ENCODE peak calls at places on chromosomes 1 and 21, in five cellular contexts. A, F, D, X and T are unnamed samples.

GRCh38 chr1:79232831-79233230 is 226.3 kb upstream of the ADGRL4 start:
- DNase-seq in F (no peak), A (no peak), X (no peak), D (no peak), T (no peak)

GRCh38 chr1:111515291-111516007 is 12.0 kb upstream of the ADORA3 start:
- DNase-seq in D (peak), A (no peak), X (no peak), F (peak), T (no peak)

GRCh38 chr1:180633092-180634045 is 1.5 kb downstream of the XPR1 start:
- DNase-seq in F (no peak), D (peak), X (no peak), A (no peak), T (no peak)

GRCh38 chr1:10271090-10271489 is 60.7 kb downstream of the KIF1B start:
- DNase-seq in F (no peak), D (no peak), X (no peak), A (no peak), T (no peak)

GRCh38 chr1:25011966-25012625 is 82.0 kb upstream of the RUNX3 start:
- DNase-seq in A (no peak), X (no peak), D (no peak), F (no peak), T (no peak)

GRCh38 chr1:244801246-244801645 is 34.2 kb upstream of the COX20 start:
- DNase-seq in F (no peak), A (peak), D (peak), X (no peak), T (no peak)

GRCh38 chr1:25073640-25074270 is 143.7 kb upstream of the RUNX3 start:
- DNase-seq in F (no peak), A (no peak), X (no peak), D (no peak), T (no peak)

GRCh38 chr1:154578058-154578418 is 10.5 kb downstream of the CHRNB2 start:
- DNase-seq in D (no peak), X (no peak), A (no peak), F (no peak), T (no peak)

GRCh38 chr1:156669794-156670193 is 7.4 kb downstream of the NES start:
- DNase-seq in X (no peak), D (no peak), A (no peak), F (no peak), T (no peak)
- H4K91ac ChIP-seq in X (no peak), D (no peak), A (no peak), F (no peak), T (no peak)

GRCh38 chr1:169944621-169945020 is 50.9 kb upstream of the SCYL3 start:
- DNase-seq in D (no peak), A (no peak), F (no peak), X (no peak), T (no peak)

GRCh38 chr1:169945171-169945570 is 51.5 kb upstream of the SCYL3 start:
- DNase-seq in X (no peak), A (no peak), D (no peak), F (no peak), T (no peak)

GRCh38 chr1:169941982-169942830 is 48.5 kb upstream of the SCYL3 start:
- DNase-seq in X (no peak), D (peak), F (no peak), A (peak), T (no peak)

GRCh38 chr1:169949139-169949538 is 55.4 kb upstream of the SCYL3 start:
- DNase-seq in F (no peak), X (no peak), A (peak), D (peak), T (no peak)

DNA sequence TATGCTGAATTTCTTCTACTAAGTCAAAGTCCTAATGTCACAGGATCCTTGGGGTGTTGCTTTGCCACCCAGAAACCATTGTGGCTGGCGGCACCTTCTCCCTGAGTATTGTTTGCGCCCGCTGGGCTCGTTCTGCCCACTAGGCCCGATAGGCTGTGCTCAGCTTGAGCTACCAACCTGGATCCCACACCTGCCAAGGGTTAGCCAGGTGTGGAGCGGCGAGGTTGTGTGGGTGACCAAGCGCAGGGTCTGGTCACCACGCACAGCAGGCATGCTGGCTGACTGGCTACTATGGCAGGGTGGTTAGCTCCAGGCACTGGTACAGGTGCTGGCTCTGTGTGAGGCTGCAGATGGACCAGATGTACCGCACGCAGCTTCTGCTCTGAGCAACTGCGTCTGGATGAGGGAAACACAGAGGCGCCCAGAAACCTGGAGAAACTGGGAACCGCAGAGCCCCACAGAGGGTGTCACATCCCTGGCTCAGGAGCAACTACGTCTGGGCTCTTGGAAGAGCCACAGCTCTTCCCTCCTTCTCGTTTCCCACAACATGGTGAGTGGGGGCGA is 50.3 kb upstream of the SCYL3 start:
- DNase-seq in D (no peak), A (no peak), F (no peak), X (no peak), T (no peak)
- H4K91ac ChIP-seq in D (no peak), A (peak), F (no peak), X (no peak), T (no peak)

DNA sequence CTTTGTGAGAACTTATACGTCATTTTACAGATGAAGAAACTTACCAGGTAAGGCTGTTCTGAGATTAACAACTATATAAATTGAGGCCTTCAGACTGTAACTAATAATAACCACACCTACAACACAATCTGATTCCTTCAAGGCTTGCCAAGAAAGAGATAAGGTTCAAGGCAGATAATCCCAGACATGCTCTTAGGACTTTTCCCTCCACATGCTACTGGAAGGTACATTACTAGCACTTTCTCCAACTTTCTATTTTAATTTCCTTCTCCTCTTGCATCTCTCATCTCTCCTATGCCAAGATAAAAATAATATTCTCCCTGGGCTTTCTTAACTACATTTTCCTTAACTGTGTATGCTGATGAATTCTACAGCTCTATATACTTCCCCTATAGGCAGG is 18.9 kb upstream of the NRAS start:
- DNase-seq in X (no peak), A (no peak), D (no peak), F (no peak), T (no peak)
- H4K91ac ChIP-seq in X (no peak), A (no peak), D (no peak), F (no peak), T (no peak)

DNA sequence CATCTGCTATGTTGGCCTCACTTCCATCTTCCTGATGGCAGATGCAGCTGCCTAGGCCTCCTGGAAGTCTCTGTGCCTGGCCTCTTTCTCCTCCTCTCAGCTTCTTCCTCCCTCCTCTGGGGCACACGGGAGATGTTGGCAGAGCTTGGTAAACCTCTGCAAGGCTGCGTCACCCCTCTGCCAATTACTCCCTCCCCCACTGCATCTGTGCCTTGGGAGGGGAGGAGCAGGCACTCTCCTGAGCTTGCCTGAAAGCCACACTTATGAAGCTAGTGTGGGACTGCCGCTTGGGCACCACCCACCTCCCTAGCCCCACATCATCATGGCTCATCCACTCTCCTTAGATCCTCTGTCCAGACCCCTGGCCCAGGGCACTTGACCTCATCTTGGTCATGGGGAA is 7.4 kb upstream of the TMEM51 start:
- DNase-seq in D (no peak), A (no peak), F (no peak), X (no peak), T (no peak)
- H4K91ac ChIP-seq in D (no peak), A (no peak), F (no peak), X (no peak), T (no peak)

GRCh38 chr1:6982443-6982842 is 197.2 kb downstream of the CAMTA1 start:
- DNase-seq in D (no peak), X (no peak), F (no peak), A (no peak), T (no peak)
- H4K91ac ChIP-seq in D (no peak), X (no peak), F (no peak), A (no peak), T (no peak)

GRCh38 chr21:34869541-34869940 is 179.6 kb downstream of the RUNX1 start:
- DNase-seq in A (no peak), F (no peak), D (no peak), X (no peak), T (no peak)

GRCh38 chr21:34867785-34868184 is 181.3 kb downstream of the RUNX1 start:
- DNase-seq in A (no peak), D (no peak), F (no peak), X (no peak), T (no peak)

GRCh38 chr21:34870246-34870645 is 178.9 kb downstream of the RUNX1 start:
- DNase-seq in A (no peak), D (no peak), F (no peak), X (no peak), T (no peak)

GRCh38 chr21:34874689-34875513 is 174.2 kb downstream of the RUNX1 start:
- DNase-seq in A (peak), D (no peak), X (no peak), F (no peak), T (no peak)

GRCh38 chr21:34871026-34871908 is 177.8 kb downstream of the RUNX1 start:
- DNase-seq in F (no peak), D (no peak), X (no peak), A (no peak), T (no peak)
- H4K91ac ChIP-seq in F (no peak), D (no peak), X (no peak), A (no peak), T (no peak)

DNA sequence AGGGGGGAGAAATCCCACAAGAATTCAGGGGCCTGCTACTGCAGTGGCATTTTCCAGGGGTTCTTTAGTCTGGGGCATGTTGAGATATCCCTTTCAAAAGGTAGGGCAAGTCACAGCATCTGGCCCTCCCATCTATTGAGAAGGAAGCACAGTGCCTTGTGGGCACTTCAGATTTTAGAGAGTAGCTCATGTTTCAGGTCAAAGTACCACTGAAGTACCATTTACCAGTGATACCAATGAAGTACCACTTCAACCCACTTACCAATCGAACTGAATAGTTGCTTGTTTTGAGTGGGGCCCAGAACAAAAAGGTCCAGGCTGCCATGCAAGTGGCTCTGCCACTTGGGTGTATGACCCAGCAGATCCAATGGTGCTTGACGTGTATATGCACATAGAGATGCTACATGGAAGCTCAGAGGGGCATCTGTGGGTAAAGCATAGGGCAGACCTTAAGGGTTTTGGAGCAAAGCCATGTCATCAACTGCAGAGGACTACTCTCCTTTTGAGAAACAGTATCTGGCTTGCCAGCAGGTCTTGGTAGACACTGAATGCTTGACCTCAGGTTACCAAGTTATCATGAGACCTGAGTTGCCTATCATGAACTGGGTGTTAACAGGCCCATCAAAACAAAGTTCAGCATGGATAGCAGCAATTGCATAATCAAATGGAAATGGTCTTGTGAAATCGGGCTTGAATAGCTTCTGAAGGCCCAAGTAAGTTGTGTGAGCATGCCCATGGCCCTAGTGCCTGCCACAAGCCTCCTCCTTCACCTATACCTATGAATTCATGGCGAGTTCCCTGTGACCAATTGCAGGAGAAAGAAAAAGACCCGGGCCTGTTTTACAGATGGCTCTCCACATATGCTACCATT is 23.5 kb downstream of the PLA2G2D start:
- DNase-seq in X (no peak), A (no peak), D (no peak), F (no peak), T (no peak)
- H4K91ac ChIP-seq in X (no peak), A (no peak), D (no peak), F (no peak), T (no peak)

GRCh38 chr1:32334864-32335618 is 992 bp downstream of the MARCKSL1 start:
- DNase-seq in F (no peak), X (no peak), A (peak), D (peak), T (peak)
- H4K91ac ChIP-seq in F (no peak), X (no peak), A (no peak), D (no peak), T (peak)

GRCh38 chr1:16237343-16237830 is 404 bp upstream of the CPLANE2 start:
- DNase-seq in A (no peak), F (no peak), X (no peak), D (peak), T (no peak)

GRCh38 chr1:16233431-16233830 is 3.6 kb downstream of the CPLANE2 start:
- DNase-seq in A (no peak), F (no peak), D (no peak), X (no peak), T (no peak)

GRCh38 chr1:16236091-16236494 is 890 bp downstream of the CPLANE2 start:
- DNase-seq in A (peak), F (no peak), X (no peak), D (peak), T (no peak)

GRCh38 chr1:16235347-16235746 is 1.6 kb downstream of the CPLANE2 start:
- DNase-seq in X (no peak), F (no peak), A (no peak), D (no peak), T (no peak)

GRCh38 chr1:16236495-16237342 is at the start of gene CPLANE2:
- DNase-seq in D (peak), X (peak), F (peak), A (peak), T (peak)
- H4K91ac ChIP-seq in D (peak), X (no peak), F (no peak), A (no peak), T (peak)